ENCODE peak calls at places on chromosome 7, in five cellular contexts. M is epithelial cell of esophagus; D is upper lobe of right lung; J is CD8-positive, alpha-beta T cell; F is B cell. U is an unnamed sample.

GRCh38 chr7:376306-376969 is 86.5 kb downstream of the FOXL3 start:
- DNase-seq in D (peak; percentile 62), F (no peak), J (no peak), M (peak; percentile 70), U (peak; percentile 62)

GRCh38 chr7:157018328-157018996 is 8.0 kb upstream of the MNX1 start:
- DNase-seq in J (no peak), M (no peak), D (peak; percentile 51), F (no peak), U (no peak)

GRCh38 chr7:139562972-139563565 is 39.6 kb downstream of the CLEC2L start:
- DNase-seq in M (no peak), J (no peak), D (peak; percentile 54), F (no peak), U (no peak)

GRCh38 chr7:26348987-26349809 is 57.5 kb downstream of the SNX10 start:
- DNase-seq in D (no peak), M (peak; percentile 69), J (no peak), F (no peak), U (no peak)

GRCh38 chr7:143295870-143296269 is 7.7 kb downstream of the CASP2 start:
- DNase-seq in F (no peak), M (no peak), D (no peak), J (no peak), U (no peak)

GRCh38 chr7:47490501-47491265 is 91.2 kb downstream of the TNS3 start:
- DNase-seq in F (no peak), J (no peak), D (no peak), M (no peak), U (no peak)

GRCh38 chr7:16061630-16062029 is 359.7 kb downstream of the CRPPA start:
- DNase-seq in M (no peak), D (no peak), J (no peak), F (no peak), U (no peak)

GRCh38 chr7:116588225-116588624 is 63.4 kb downstream of the CAV1 start:
- DNase-seq in M (no peak), D (no peak), F (no peak), J (no peak), U (no peak)

GRCh38 chr7:4744391-4745264 is 30.8 kb upstream of the AP5Z1 start:
- DNase-seq in F (peak; percentile 68), M (peak; percentile 100), D (peak; percentile 100), J (peak; percentile 38), U (peak; percentile 97)

GRCh38 chr7:105990726-105991465 is 27.8 kb downstream of the CDHR3 start:
- DNase-seq in D (no peak), M (no peak), J (no peak), F (no peak), U (no peak)

GRCh38 chr7:26857534-26858228 is 6.7 kb downstream of the SKAP2 start:
- DNase-seq in M (no peak), D (no peak), J (no peak), F (peak; percentile 56), U (peak; percentile 58)

GRCh38 chr7:148987751-148988512 is 40.4 kb downstream of the PDIA4 start:
- DNase-seq in M (peak; percentile 40), J (no peak), D (no peak), F (no peak), U (no peak)

GRCh38 chr7:158020706-158021095 is 566.9 kb downstream of the PTPRN2 start:
- DNase-seq in M (no peak), F (no peak), D (peak; percentile 20), J (no peak), U (no peak)

GRCh38 chr7:129522088-129522970 is 20.0 kb downstream of the SMKR1 start:
- DNase-seq in F (no peak), D (no peak), J (no peak), M (peak; percentile 33), U (peak; percentile 46)

GRCh38 chr7:155038335-155038734 is 31.8 kb upstream of the HTR5A start:
- DNase-seq in D (no peak), M (no peak), F (no peak), J (no peak), U (no peak)

GRCh38 chr7:15306286-15306685 is 255.5 kb downstream of the AGMO start:
- DNase-seq in M (no peak), F (no peak), J (no peak), D (no peak), U (no peak)

GRCh38 chr7:41207141-41207540 is 495.7 kb downstream of the INHBA start:
- DNase-seq in F (no peak), D (no peak), J (no peak), M (no peak), U (no peak)

GRCh38 chr7:93178213-93178612 is 30.0 kb upstream of the SAMD9L start:
- DNase-seq in D (no peak), J (no peak), F (no peak), M (peak; percentile 41), U (no peak)

GRCh38 chr7:76206633-76207032 is 4.9 kb downstream of the SRRM3 start:
- DNase-seq in M (no peak), D (no peak), J (no peak), F (no peak), U (no peak)

GRCh38 chr7:49580000-49580399 is 193.4 kb upstream of the VWC2 start:
- DNase-seq in D (no peak), M (peak; percentile 3), J (no peak), F (no peak), U (no peak)

GRCh38 chr7:124989911-124990310 is 60.3 kb upstream of the POT1 start:
- DNase-seq in M (no peak), F (no peak), D (no peak), J (no peak), U (no peak)

GRCh38 chr7:119175916-119176627 is 951.6 kb downstream of the ANKRD7 start:
- DNase-seq in M (peak; percentile 84), F (peak; percentile 19), J (no peak), D (peak; percentile 52), U (peak; percentile 48)

GRCh38 chr7:119720541-119720940 is 552.4 kb upstream of the KCND2 start:
- DNase-seq in F (no peak), D (no peak), J (no peak), M (peak; percentile 79), U (no peak)

GRCh38 chr7:140923358-140924006 is 1.2 kb downstream of the BRAF start:
- DNase-seq in F (peak; percentile 17), J (no peak), D (no peak), M (peak; percentile 25), U (no peak)

GRCh38 chr7:134184767-134185166 is 57.6 kb downstream of the LRGUK start:
- DNase-seq in J (no peak), M (peak; percentile 92), D (no peak), F (no peak), U (no peak)

GRCh38 chr7:139691253-139691781 is 86.5 kb downstream of the HIPK2 start:
- DNase-seq in D (no peak), J (no peak), F (no peak), M (no peak), U (no peak)

GRCh38 chr7:81460228-81460627 is 309.6 kb downstream of the HGF start:
- DNase-seq in D (no peak), J (no peak), M (no peak), F (no peak), U (no peak)

GRCh38 chr7:28083159-28083997 is 97.2 kb downstream of the JAZF1 start:
- DNase-seq in M (peak; percentile 75), J (no peak), D (no peak), F (no peak), U (no peak)

GRCh38 chr7:135361788-135362187 is 128.2 kb downstream of the STRA8 start:
- DNase-seq in D (no peak), F (no peak), M (no peak), J (no peak), U (no peak)
- TF ChIP-seq CTCF in D (no peak), F (no peak), M (no peak), J (no peak), U (no peak)

GRCh38 chr7:131844380-131844779 is 288.0 kb upstream of the PODXL start:
- DNase-seq in M (no peak), F (no peak), J (no peak), D (no peak), U (no peak)
- TF ChIP-seq CTCF in M (no peak), F (no peak), J (no peak), D (no peak), U (no peak)

DNA sequence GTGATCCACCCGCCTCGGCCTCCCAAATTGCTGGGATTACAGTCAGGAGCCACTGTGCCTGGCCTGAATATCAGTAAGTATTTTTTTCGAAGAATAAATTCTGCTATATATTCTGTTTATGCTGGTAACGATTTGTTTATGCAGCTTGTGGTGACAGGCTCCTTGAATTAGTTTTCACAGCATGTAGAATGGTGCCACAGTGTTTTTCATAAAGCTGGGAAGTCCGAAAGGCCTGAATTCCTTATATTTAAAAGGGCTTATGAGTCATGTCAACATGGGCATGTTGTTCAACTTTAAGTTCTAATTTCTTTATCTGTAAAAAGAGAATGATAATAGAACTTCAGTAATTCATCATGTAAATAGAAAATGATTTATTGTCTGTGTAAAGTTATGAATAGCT is 42.2 kb upstream of the WASL start:
- DNase-seq in D (no peak), M (no peak), F (no peak), J (no peak), U (no peak)
- TF ChIP-seq CTCF in D (no peak), M (no peak), F (no peak), J (no peak), U (no peak)

GRCh38 chr7:100348805-100349204 is 9.1 kb upstream of the PILRB start:
- DNase-seq in F (no peak), M (no peak), J (no peak), D (no peak), U (no peak)
- TF ChIP-seq CTCF in F (no peak), M (no peak), J (no peak), D (no peak), U (no peak)

GRCh38 chr7:132930881-132931280 is 151.0 kb downstream of the CHCHD3 start:
- DNase-seq in M (peak; percentile 27), D (no peak), F (peak; percentile 1), J (no peak), U (no peak)
- TF ChIP-seq CTCF in M (peak; percentile 35), D (peak; percentile 36), F (no peak), J (no peak), U (no peak)

GRCh38 chr7:2063562-2064360 is 169.0 kb downstream of the MAD1L1 start:
- DNase-seq in J (no peak), D (no peak), M (peak; percentile 50), F (no peak), U (no peak)
- TF ChIP-seq CTCF in J (no peak), D (no peak), M (peak; percentile 18), F (no peak), U (peak; percentile 24)

DNA sequence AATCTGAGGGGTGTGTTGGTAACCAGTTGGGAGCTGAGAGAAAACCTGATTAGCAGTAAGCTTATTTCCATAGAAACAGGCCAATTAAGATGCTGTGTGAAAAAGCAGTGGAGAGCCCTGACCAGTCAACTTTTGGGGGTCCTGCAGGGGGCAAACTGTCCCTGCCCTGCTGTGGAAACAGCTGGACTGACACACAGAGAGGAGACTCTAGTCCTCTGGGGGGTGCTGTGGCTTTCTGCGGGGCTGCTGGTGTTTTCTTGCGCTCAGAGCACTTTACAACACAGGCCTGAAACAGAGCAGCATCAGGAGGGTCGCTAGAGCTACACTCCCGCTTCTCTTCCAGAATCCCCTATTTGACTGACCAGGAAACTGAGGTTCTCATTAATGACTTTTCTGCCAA is 546.9 kb upstream of the GALNT17 start:
- DNase-seq in M (no peak), F (no peak), J (no peak), D (no peak), U (no peak)
- TF ChIP-seq CTCF in M (peak; percentile 12), F (no peak), J (no peak), D (no peak), U (no peak)

GRCh38 chr7:53350241-53350640 is 314.8 kb downstream of the POM121L12 start:
- DNase-seq in M (peak; percentile 44), F (no peak), J (no peak), D (no peak), U (no peak)
- TF ChIP-seq CTCF in M (peak; percentile 64), F (no peak), J (no peak), D (peak; percentile 40), U (peak; percentile 57)